ENCODE peak calls at places on chromosomes 12 and 14, in four cellular contexts. One of them, this sample, is unnamed.

GRCh38 chr12:3931206-3931605 is 58.0 kb upstream of the PARP11 start:
- DNase-seq in OCI-LY7: no peak
- DNase-seq in body of pancreas: no peak
- DNase-seq in HCT116: no peak
- DNase-seq in this sample: no peak

GRCh38 chr12:106247731-106248176 is at the start of gene CKAP4:
- DNase-seq in OCI-LY7: peak
- DNase-seq in body of pancreas: peak
- DNase-seq in HCT116: no peak
- DNase-seq in this sample: peak

GRCh38 chr12:30002677-30003076 is 218.9 kb upstream of the TMTC1 start:
- DNase-seq in OCI-LY7: no peak
- DNase-seq in body of pancreas: no peak
- DNase-seq in HCT116: no peak
- DNase-seq in this sample: no peak

GRCh38 chr12:121167951-121168350 is 35.3 kb downstream of the P2RX7 start:
- DNase-seq in OCI-LY7: no peak
- DNase-seq in body of pancreas: no peak
- DNase-seq in HCT116: no peak
- DNase-seq in this sample: no peak

GRCh38 chr12:108966378-108967151 is 54.3 kb downstream of the SVOP start:
- DNase-seq in OCI-LY7: no peak
- DNase-seq in body of pancreas: no peak
- DNase-seq in HCT116: no peak
- DNase-seq in this sample: no peak

GRCh38 chr12:98575013-98575412 is 18.5 kb upstream of the SLC25A3 start:
- DNase-seq in OCI-LY7: no peak
- DNase-seq in body of pancreas: no peak
- DNase-seq in HCT116: no peak
- DNase-seq in this sample: no peak

GRCh38 chr12:28884861-28885260 is 264.2 kb upstream of the FAR2 start:
- DNase-seq in OCI-LY7: no peak
- DNase-seq in body of pancreas: no peak
- DNase-seq in HCT116: no peak
- DNase-seq in this sample: no peak

GRCh38 chr12:126772171-126772864 is 1494.7 kb upstream of the TMEM132C start:
- DNase-seq in OCI-LY7: no peak
- DNase-seq in body of pancreas: peak
- DNase-seq in HCT116: peak
- DNase-seq in this sample: peak

GRCh38 chr14:56933446-56933845 is 123.2 kb upstream of the OTX2 start:
- DNase-seq in OCI-LY7: no peak
- DNase-seq in body of pancreas: no peak
- DNase-seq in HCT116: no peak
- DNase-seq in this sample: peak

GRCh38 chr14:55031190-55031589 is 4.2 kb downstream of the SOCS4 start:
- DNase-seq in OCI-LY7: no peak
- DNase-seq in body of pancreas: no peak
- DNase-seq in HCT116: no peak
- DNase-seq in this sample: no peak

GRCh38 chr12:132144115-132145071 is at the start of the genes DDX51 and NOC4L:
- DNase-seq in OCI-LY7: peak
- DNase-seq in body of pancreas: peak
- DNase-seq in HCT116: peak
- DNase-seq in this sample: peak

GRCh38 chr12:16359512-16360491 is 12.4 kb downstream of the MGST1 start:
- DNase-seq in OCI-LY7: peak
- DNase-seq in body of pancreas: peak
- DNase-seq in HCT116: peak
- DNase-seq in this sample: peak

GRCh38 chr12:108581311-108582227 is 16.3 kb downstream of the TMEM119 start:
- DNase-seq in OCI-LY7: no peak
- DNase-seq in body of pancreas: no peak
- DNase-seq in HCT116: no peak
- DNase-seq in this sample: no peak

GRCh38 chr12:106254724-106255123 is 6.9 kb upstream of the CKAP4 start:
- DNase-seq in OCI-LY7: no peak
- DNase-seq in body of pancreas: no peak
- DNase-seq in HCT116: no peak
- DNase-seq in this sample: no peak

GRCh38 chr12:50733720-50734119 is 30.2 kb upstream of the ATF1 start:
- DNase-seq in OCI-LY7: no peak
- DNase-seq in body of pancreas: no peak
- DNase-seq in HCT116: no peak
- DNase-seq in this sample: no peak

GRCh38 chr12:63904653-63905052 is 60.2 kb downstream of the SRGAP1 start:
- DNase-seq in OCI-LY7: no peak
- DNase-seq in body of pancreas: no peak
- DNase-seq in HCT116: no peak
- DNase-seq in this sample: no peak

GRCh38 chr14:74400328-74400727 is 25.7 kb downstream of the SYNDIG1L start:
- DNase-seq in OCI-LY7: peak
- DNase-seq in body of pancreas: no peak
- DNase-seq in HCT116: peak
- DNase-seq in this sample: no peak

GRCh38 chr14:39102969-39103957 is at the start of gene SEC23A:
- DNase-seq in OCI-LY7: peak
- DNase-seq in body of pancreas: peak
- DNase-seq in HCT116: peak
- DNase-seq in this sample: peak
- TF ChIP-seq CTCF in OCI-LY7: peak
- TF ChIP-seq CTCF in body of pancreas: no peak
- TF ChIP-seq CTCF in HCT116: no peak
- TF ChIP-seq CTCF in this sample: no peak

DNA sequence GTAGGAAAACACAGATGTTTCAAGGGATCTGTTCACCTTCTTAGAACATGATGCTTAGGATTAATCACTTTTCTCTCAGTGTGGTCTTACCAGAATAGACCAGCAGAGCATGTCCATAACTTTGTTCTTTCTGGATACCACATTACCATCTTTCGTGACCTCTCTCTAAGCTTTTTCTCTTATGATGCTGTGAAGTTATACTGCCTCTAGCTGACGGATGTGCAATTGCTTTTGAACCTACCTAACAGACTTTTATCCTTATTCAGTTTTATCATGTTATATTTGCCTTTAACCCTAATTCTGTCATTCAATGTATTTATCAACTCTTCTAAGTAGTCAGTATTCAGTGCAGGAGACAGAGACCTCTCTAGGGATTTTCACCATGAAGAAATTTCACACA is 246.7 kb downstream of the DACT1 start:
- DNase-seq in OCI-LY7: peak
- DNase-seq in body of pancreas: no peak
- DNase-seq in HCT116: no peak
- DNase-seq in this sample: no peak
- TF ChIP-seq CTCF in OCI-LY7: peak
- TF ChIP-seq CTCF in body of pancreas: no peak
- TF ChIP-seq CTCF in HCT116: no peak
- TF ChIP-seq CTCF in this sample: no peak

GRCh38 chr14:106318700-106319099 is 792.3 kb downstream of the TMEM121 start:
- DNase-seq in OCI-LY7: peak
- DNase-seq in body of pancreas: no peak
- DNase-seq in HCT116: no peak
- DNase-seq in this sample: no peak
- TF ChIP-seq CTCF in OCI-LY7: peak
- TF ChIP-seq CTCF in body of pancreas: no peak
- TF ChIP-seq CTCF in HCT116: no peak
- TF ChIP-seq CTCF in this sample: peak

GRCh38 chr12:15276088-15276698 is 46.1 kb upstream of the PTPRO start:
- DNase-seq in OCI-LY7: peak
- DNase-seq in body of pancreas: peak
- DNase-seq in HCT116: peak
- DNase-seq in this sample: peak

GRCh38 chr12:15273896-15274295 is 48.4 kb upstream of the PTPRO start:
- DNase-seq in OCI-LY7: no peak
- DNase-seq in body of pancreas: no peak
- DNase-seq in HCT116: no peak
- DNase-seq in this sample: peak

GRCh38 chr12:15280930-15281329 is 41.4 kb upstream of the PTPRO start:
- DNase-seq in OCI-LY7: no peak
- DNase-seq in body of pancreas: no peak
- DNase-seq in HCT116: no peak
- DNase-seq in this sample: no peak

GRCh38 chr12:15274561-15274967 is 47.7 kb upstream of the PTPRO start:
- DNase-seq in OCI-LY7: no peak
- DNase-seq in body of pancreas: peak
- DNase-seq in HCT116: no peak
- DNase-seq in this sample: peak

DNA sequence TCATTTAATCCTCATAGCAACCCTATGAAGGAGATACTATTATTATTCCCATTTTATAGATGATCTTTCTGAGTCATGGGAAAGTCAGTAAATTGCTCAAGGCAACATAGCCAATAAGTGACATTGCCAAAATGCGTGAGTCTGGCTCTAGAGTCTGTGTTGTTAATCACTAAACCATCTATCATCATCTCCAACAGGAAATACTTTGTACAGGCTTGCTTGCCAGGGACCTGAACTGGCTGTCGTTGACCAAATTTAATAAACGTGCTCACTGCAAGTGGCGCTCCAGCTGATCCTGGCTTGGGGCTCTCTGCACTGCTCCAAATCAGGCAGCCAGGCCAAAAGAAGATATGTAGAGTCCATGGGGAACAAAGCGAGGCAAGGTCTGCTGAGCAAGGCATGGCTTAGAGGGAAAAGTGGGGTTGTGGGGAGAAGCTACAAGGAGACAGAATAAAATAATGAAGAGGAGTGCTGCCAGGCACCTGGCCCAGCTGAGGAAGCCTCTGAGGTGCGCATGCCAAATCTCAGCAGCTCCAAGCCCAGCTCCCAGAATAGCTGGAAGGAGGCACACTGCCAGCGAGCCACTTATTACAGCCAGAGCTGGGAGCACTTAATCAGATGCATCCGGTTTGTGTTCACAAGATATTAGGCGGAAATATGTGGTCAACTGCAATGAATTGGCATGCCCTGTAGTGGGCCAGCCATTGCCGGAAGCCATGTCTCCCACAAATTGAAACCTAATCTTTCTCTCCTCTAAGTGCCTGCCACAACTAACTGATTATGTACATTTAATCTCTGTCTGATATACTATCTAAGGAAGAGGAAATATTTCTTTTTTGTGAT is 43.3 kb upstream of the PTPRO start:
- DNase-seq in OCI-LY7: no peak
- DNase-seq in body of pancreas: peak
- DNase-seq in HCT116: no peak
- DNase-seq in this sample: peak
- TF ChIP-seq CTCF in OCI-LY7: no peak
- TF ChIP-seq CTCF in body of pancreas: no peak
- TF ChIP-seq CTCF in HCT116: no peak
- TF ChIP-seq CTCF in this sample: no peak

This sample was measured in MCF 10A.